ENCODE peak calls at places on chromosomes 16 and 17, in four cellular contexts. Z is cardiac muscle cell, V is colonic mucosa, P is heart left ventricle. F is an unnamed sample.

GRCh38 chr17:67500261-67500660 is 123.2 kb downstream of the PITPNC1 start:
- DNase-seq in V (no peak), Z (no peak), P (no peak), F (no peak)

GRCh38 chr17:77873518-77874302 is 84.8 kb upstream of the TNRC6C start:
- DNase-seq in V (no peak), Z (no peak), P (peak; percentile 19), F (no peak)

GRCh38 chr16:11047939-11048500 is 103.7 kb downstream of the CLEC16A start:
- DNase-seq in V (no peak), P (no peak), Z (no peak), F (peak; percentile 44)

GRCh38 chr16:85617948-85618347 is 4.8 kb downstream of the GSE1 start:
- DNase-seq in Z (no peak), P (no peak), V (no peak), F (no peak)

GRCh38 chr17:72529386-72529785 is 408.6 kb downstream of the SOX9 start:
- DNase-seq in Z (no peak), P (no peak), V (no peak), F (no peak)

GRCh38 chr17:11334493-11334892 is 93.5 kb downstream of the SHISA6 start:
- DNase-seq in Z (no peak), V (no peak), P (no peak), F (no peak)

GRCh38 chr17:55683554-55684315 is 38.9 kb downstream of the TMEM100 start:
- DNase-seq in Z (no peak), P (no peak), V (no peak), F (no peak)

GRCh38 chr16:58635502-58635901 is 5.9 kb upstream of the CNOT1 start:
- DNase-seq in V (no peak), P (no peak), Z (no peak), F (no peak)

GRCh38 chr16:16019488-16019887 is 70.1 kb downstream of the ABCC1 start:
- DNase-seq in Z (peak; percentile 50), V (no peak), P (no peak), F (no peak)

GRCh38 chr17:50058296-50058945 is 2.5 kb downstream of the ITGA3 start:
- DNase-seq in V (no peak), Z (no peak), P (no peak), F (no peak)

GRCh38 chr17:42111901-42112551 is 488 bp downstream of the DHX58 start:
- DNase-seq in P (no peak), Z (peak; percentile 40), V (peak; percentile 59), F (no peak)

GRCh38 chr16:52256310-52257078 is 290.4 kb downstream of the TOX3 start:
- DNase-seq in P (no peak), Z (no peak), V (no peak), F (no peak)

GRCh38 chr16:11136600-11136999 is 119.4 kb downstream of the SOCS1 start:
- DNase-seq in P (peak; percentile 89), Z (peak; percentile 58), V (no peak), F (no peak)

GRCh38 chr17:42880776-42881175 is 19.8 kb upstream of the G6PC1 start:
- DNase-seq in V (no peak), Z (no peak), P (no peak), F (no peak)

GRCh38 chr17:8187517-8188407 is 2.2 kb downstream of the BORCS6 start:
- DNase-seq in Z (peak; percentile 99), P (peak; percentile 92), V (peak; percentile 96), F (peak; percentile 96)

GRCh38 chr17:68613739-68614298 is 12.7 kb upstream of the FAM20A start:
- DNase-seq in P (no peak), V (peak; percentile 70), Z (peak; percentile 79), F (no peak)

GRCh38 chr16:11256657-11257130 is 690 bp upstream of the SOCS1 start:
- DNase-seq in Z (peak; percentile 72), P (peak; percentile 79), V (peak; percentile 72), F (no peak)

GRCh38 chr17:83132251-83133081 is 53.1 kb downstream of the METRNL start:
- DNase-seq in P (peak; percentile 46), V (no peak), Z (no peak), F (no peak)

GRCh38 chr17:31739300-31739699 is 119.7 kb downstream of the COPRS start:
- DNase-seq in Z (peak; percentile 67), P (no peak), V (no peak), F (no peak)

GRCh38 chr17:82449136-82449882 is 1.2 kb downstream of the CYBC1 start:
- DNase-seq in Z (no peak), V (no peak), P (no peak), F (no peak)

GRCh38 chr17:43619696-43620095 is 42.0 kb downstream of the MEOX1 start:
- DNase-seq in Z (no peak), P (no peak), V (no peak), F (no peak)

GRCh38 chr17:64920419-64921172 is 1.3 kb upstream of the LRRC37A3 start:
- DNase-seq in P (peak; percentile 25), Z (no peak), V (no peak), F (no peak)

GRCh38 chr16:20327444-20328041 is at the start of gene GP2:
- DNase-seq in P (no peak), V (no peak), Z (no peak), F (no peak)

GRCh38 chr16:5634781-5635180 is 537.2 kb upstream of the EEF2KMT start:
- DNase-seq in P (no peak), Z (no peak), V (no peak), F (no peak)

GRCh38 chr17:31392002-31392855 is 754 bp downstream of the RAB11FIP4 start:
- DNase-seq in Z (no peak), P (no peak), V (no peak), F (no peak)

GRCh38 chr16:56841233-56841632 is 23.8 kb upstream of the SLC12A3 start:
- DNase-seq in V (no peak), P (no peak), Z (peak; percentile 44), F (no peak)

GRCh38 chr16:89402962-89403361 is 87.4 kb downstream of the ANKRD11 start:
- DNase-seq in P (no peak), V (no peak), Z (no peak), F (no peak)

GRCh38 chr17:82041139-82041814 is 3.8 kb upstream of the DCXR start:
- DNase-seq in P (no peak), V (no peak), Z (no peak), F (no peak)

GRCh38 chr16:21590287-21590686 is 9.1 kb upstream of the METTL9 start:
- DNase-seq in Z (peak; percentile 25), V (no peak), P (no peak), F (no peak)

GRCh38 chr16:22186517-22186916 is 19.6 kb upstream of the EEF2K start:
- DNase-seq in P (no peak), V (no peak), Z (no peak), F (no peak)

GRCh38 chr17:14211778-14212177 is 24.9 kb downstream of the CDRT15 start:
- DNase-seq in P (peak; percentile 32), V (no peak), Z (no peak), F (no peak)

GRCh38 chr17:10156579-10157488 is 41.6 kb downstream of the GAS7 start:
- DNase-seq in V (peak; percentile 50), P (peak; percentile 52), Z (no peak), F (no peak)

GRCh38 chr16:10688291-10688690 is 6.4 kb downstream of the TEKT5 start:
- DNase-seq in V (peak; percentile 72), P (no peak), Z (no peak), F (no peak)

GRCh38 chr17:17235212-17236174 is 1.5 kb downstream of the FLCN start:
- DNase-seq in P (no peak), V (no peak), Z (no peak), F (no peak)

GRCh38 chr16:67897231-67897630 is 4.2 kb downstream of the PSKH1 start:
- DNase-seq in V (no peak), Z (peak; percentile 51), P (no peak), F (no peak)

GRCh38 chr16:86956437-86956836 is 360.8 kb downstream of the C16orf95 start:
- DNase-seq in V (no peak), Z (no peak), P (no peak), F (no peak)

GRCh38 chr16:86961133-86961720 is 356.0 kb downstream of the C16orf95 start:
- DNase-seq in V (no peak), Z (peak; percentile 51), P (peak; percentile 61), F (no peak)

GRCh38 chr16:86959729-86960128 is 357.5 kb downstream of the C16orf95 start:
- DNase-seq in P (no peak), V (no peak), Z (no peak), F (no peak)

GRCh38 chr16:86960266-86960665 is 356.9 kb downstream of the C16orf95 start:
- DNase-seq in Z (no peak), P (no peak), V (no peak), F (no peak)

GRCh38 chr16:86959182-86959651 is 358.0 kb downstream of the C16orf95 start:
- DNase-seq in Z (no peak), V (no peak), P (no peak), F (no peak)
- H3K9me3 ChIP-seq in Z (no peaks in the 10 kb centered on the region), V (no peaks in the 10 kb centered on the region), P (no peaks in the 10 kb centered on the region), F (no peaks in the 10 kb centered on the region)

DNA sequence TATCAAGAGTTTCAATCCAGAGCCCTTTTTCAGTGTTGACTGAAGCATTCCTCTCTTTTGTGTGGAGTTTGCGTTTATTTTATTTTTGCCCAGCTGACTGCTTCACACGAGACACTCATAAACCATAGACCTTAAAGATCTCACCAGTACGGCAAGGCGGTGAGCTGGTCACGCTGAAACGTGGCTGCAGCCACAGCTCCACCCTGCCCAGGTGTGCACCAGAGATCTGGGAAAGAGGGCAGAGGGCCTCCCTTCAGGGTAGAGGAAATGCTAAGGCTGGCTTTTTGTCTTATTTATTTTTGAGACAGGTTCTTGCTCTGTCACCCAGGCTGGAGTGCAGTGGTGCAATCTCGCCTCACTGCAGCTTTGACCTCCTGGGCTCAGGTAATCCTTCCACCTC is 112.2 kb downstream of the AATF start:
- DNase-seq in Z (no peak), P (no peak), V (no peak), F (no peak)
- H3K4me3 ChIP-seq in Z (no peak overlapping the region), P (no peak overlapping the region), V (no peak overlapping the region), F (no peak overlapping the region)

DNA sequence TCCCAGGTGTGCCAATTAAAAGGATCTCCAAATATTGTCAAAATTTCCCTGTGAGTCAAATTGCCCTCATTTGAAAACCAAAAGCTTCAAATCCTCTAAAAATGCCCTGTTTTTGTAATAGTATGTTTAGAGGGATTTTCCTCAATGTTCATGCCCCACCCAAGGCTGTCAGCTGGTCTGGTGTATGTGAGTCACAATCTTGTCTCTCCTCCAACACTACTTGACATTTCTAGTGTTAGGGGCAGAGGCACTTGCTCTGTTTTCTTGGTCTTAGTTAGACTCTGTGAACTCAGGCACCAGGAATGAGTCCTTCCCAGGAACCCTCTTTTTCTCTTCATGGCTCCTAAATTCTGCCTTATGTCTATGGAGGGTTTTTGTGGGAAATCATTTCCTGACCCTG is 634.8 kb downstream of the KCNJ2 start:
- DNase-seq in V (no peak), P (no peak), Z (no peak), F (no peak)
- H3K9me3 ChIP-seq in V (no peaks in the 10 kb centered on the region), P (no peaks in the 10 kb centered on the region), Z (no peaks in the 10 kb centered on the region), F (no peaks in the 10 kb centered on the region)

DNA sequence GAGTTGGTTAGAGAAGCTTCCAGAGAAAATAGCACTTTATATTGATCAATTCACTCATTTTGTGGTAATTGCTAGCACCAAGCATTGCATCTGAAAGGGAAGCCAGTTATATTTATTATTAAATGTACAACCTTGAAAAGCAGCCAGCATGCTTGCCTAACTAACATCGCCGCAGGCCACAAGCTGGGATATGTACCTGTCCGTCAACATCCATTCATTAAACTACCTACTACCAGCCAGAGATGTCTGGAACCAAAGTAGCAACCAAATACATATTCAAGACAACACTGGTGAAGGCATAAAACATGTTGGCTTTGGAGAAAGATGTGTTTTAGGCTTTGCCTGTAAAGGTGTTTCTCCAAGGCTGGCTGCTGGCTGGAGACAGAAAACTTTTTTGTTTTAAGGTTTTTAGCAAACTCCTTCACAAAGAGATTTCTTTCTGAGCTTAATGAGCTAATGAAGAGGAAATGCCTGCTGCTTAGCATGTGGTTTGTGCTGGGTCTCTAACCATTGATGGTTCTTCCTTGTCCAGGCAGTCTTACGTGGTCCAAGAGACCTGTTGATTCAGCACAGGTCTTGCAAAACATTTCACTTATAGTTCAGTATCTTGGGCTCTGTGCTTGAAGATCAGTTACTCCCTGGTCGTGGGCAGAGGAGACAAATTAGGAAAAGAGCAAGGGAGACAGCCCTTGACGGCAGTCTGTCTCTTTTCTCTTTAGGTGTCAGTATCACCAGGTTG is 3.1 kb downstream of the ITPRIPL2 start:
- DNase-seq in V (no peak), P (no peak), Z (no peak), F (no peak)
- H3K4me3 ChIP-seq in V (no peak overlapping the region), P (peak overlapping the region; percentile 84), Z (no peak overlapping the region), F (no peak overlapping the region)

F was measured in uterus.